ENCODE peak calls at places on chromosomes 1 and 21, in four cellular contexts. V is mammary epithelial cell, Y is hepatocyte, O is fibroblast of lung. R is an unnamed sample.

GRCh38 chr1:220956861-220957605 is 77.8 kb downstream of the HLX start:
- DNase-seq in Y (peak; percentile 26), V (peak; percentile 88), O (peak; percentile 88), R (peak; percentile 98)

GRCh38 chr1:90763930-90764329 is 46.8 kb upstream of the BARHL2 start:
- DNase-seq in V (no peak), O (no peak), Y (no peak), R (no peak)

GRCh38 chr1:213014642-213015041 is 1.0 kb downstream of the ANGEL2 start:
- DNase-seq in Y (peak; percentile 15), V (peak; percentile 5), O (peak; percentile 24), R (peak; percentile 5)

GRCh38 chr21:46128106-46128982 is 27.0 kb downstream of the FTCD start:
- DNase-seq in V (no peak), Y (no peak), O (peak; percentile 30), R (no peak)

GRCh38 chr1:173628888-173629287 is 6.2 kb upstream of the TEX50 start:
- DNase-seq in O (no peak), V (peak; percentile 33), Y (no peak), R (no peak)

GRCh38 chr1:94325379-94326302 is 88.3 kb upstream of the ARHGAP29 start:
- DNase-seq in V (peak; percentile 99), Y (no peak), O (peak; percentile 93), R (peak; percentile 100)

GRCh38 chr1:97105531-97105930 is 383.9 kb downstream of the PTBP2 start:
- DNase-seq in O (no peak), V (no peak), Y (no peak), R (no peak)

GRCh38 chr1:89489037-89489729 is 35.4 kb upstream of the LRRC8B start:
- DNase-seq in Y (no peak), O (peak; percentile 62), V (peak; percentile 51), R (peak; percentile 51)

GRCh38 chr1:193181985-193182384 is 4.4 kb downstream of the B3GALT2 start:
- DNase-seq in O (peak; percentile 29), V (no peak), Y (no peak), R (no peak)

GRCh38 chr21:31480228-31480627 is 136.2 kb upstream of the TIAM1 start:
- DNase-seq in O (no peak), Y (no peak), V (no peak), R (no peak)

DNA sequence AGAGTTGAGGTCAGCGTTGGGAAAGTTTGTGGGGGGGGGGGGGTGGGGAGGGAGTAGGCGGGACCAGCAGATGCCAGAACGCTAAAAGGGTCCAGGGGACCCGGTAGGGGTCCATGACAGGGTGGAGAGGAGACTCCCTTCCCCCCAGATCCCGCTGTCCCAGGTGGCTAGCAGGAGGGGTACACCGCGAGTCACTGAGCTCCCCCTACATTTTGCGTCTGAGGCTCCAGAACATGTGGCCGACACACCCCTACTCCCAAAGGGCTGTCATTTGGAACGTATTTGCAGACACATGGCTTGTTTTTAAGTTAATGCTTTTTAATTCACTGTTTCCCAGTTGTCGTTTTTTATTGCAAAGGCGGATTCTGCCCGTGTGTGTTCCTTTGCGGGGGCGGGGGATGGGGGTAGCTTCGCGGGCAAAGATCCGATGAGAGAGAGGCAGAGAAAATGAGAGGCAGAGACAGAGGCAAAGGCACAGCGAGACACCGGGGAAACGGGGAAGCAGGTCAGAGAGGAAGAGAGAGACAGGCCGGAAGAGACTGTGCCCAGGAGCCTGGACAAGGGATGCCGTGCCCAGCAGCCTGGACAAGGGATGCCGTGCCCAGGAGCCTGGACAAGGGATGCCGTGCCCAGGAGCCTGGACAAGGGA is 270.2 kb downstream of the FOXD2 start:
- DNase-seq in Y (no peak), V (no peak), O (no peak), R (no peak)
- TF ChIP-seq EZH2 in Y (no peak), V (no peak), O (peak; percentile 27), R (peak; percentile 58)

GRCh38 chr1:247639381-247639981 is 34.1 kb downstream of the OR2G3 start:
- DNase-seq in V (peak; percentile 44), O (no peak), Y (peak; percentile 73), R (peak; percentile 3)

GRCh38 chr1:247638011-247638410 is 32.6 kb downstream of the OR2G3 start:
- DNase-seq in Y (no peak), V (no peak), O (no peak), R (no peak)

GRCh38 chr1:247642742-247643141 is 36.8 kb downstream of the OR13G1 start:
- DNase-seq in V (no peak), Y (no peak), O (no peak), R (no peak)

GRCh38 chr1:247638781-247639180 is 33.4 kb downstream of the OR2G3 start:
- DNase-seq in O (no peak), Y (no peak), V (no peak), R (no peak)
- TF ChIP-seq EZH2 in O (no peak), Y (no peak), V (no peak), R (no peak)

GRCh38 chr1:63322944-63323865 is 838 bp downstream of the FOXD3 start:
- DNase-seq in Y (peak; percentile 56), O (peak; percentile 9), V (peak; percentile 21), R (no peak)

GRCh38 chr1:63323866-63324778 is 1.8 kb downstream of the FOXD3 start:
- DNase-seq in V (no peak), Y (peak; percentile 12), O (no peak), R (no peak)

GRCh38 chr1:63321061-63321787 is 1.1 kb upstream of the FOXD3 start:
- DNase-seq in V (no peak), O (peak; percentile 11), Y (no peak), R (no peak)

GRCh38 chr1:63321788-63322247 is 549 bp upstream of the FOXD3 start:
- DNase-seq in Y (no peak), V (no peak), O (no peak), R (no peak)

DNA sequence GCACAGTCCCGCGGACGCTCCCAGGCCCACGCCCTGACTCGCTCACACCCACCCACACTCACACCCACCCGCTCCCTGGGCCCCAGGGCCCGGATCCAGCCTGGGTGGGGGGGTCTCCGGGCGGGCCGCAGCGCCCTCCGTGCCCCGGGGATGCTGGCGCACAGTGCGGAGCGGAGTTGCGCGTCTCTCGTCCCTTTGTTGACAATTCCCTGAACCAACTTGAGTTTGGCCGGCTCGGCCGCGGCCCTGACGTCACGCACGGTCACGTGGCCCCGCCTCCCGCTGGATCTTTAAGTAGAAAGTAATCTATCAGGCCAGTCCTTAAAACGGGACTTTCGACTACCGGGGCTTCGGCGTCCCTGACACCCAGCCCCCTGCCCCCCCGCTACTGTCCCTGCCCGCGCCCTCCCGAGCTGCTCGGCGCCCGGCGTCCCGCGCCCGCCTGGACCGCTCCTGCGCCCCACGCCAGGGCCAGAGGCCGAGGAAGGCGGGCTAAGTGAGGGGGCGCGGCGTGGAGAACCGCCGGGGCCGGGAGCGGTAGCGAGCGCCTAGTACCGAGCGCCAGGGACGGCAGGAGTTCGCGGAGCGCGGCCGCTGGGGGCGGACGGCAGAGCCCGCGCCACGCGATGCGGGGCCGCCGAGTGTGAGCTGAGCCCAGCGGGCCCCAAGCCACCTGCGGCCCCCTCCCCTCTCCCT is at the start of gene FOXD3:
- DNase-seq in Y (peak; percentile 74), O (peak; percentile 54), V (peak; percentile 25), R (no peak)
- TF ChIP-seq EZH2 in Y (peak; percentile 89), O (no peak), V (peak; percentile 17), R (no peak)

GRCh38 chr1:201763439-201764140 is 65.4 kb upstream of the IPO9 start:
- DNase-seq in Y (no peak), O (peak; percentile 68), V (no peak), R (no peak)
- TF ChIP-seq EZH2 in Y (no peak), O (no peak), V (no peak), R (no peak)

GRCh38 chr1:167629681-167630567 is at the start of gene RCSD1:
- DNase-seq in O (peak; percentile 4), V (peak; percentile 24), Y (no peak), R (no peak)
- TF ChIP-seq EZH2 in O (no peak), V (no peak), Y (peak; percentile 65), R (no peak)

GRCh38 chr1:160607051-160608032 is 28.0 kb upstream of the CD84 start:
- DNase-seq in V (peak; percentile 70), O (peak; percentile 67), Y (peak; percentile 87), R (peak; percentile 55)

GRCh38 chr1:160608514-160608913 is 29.2 kb upstream of the CD84 start:
- DNase-seq in Y (no peak), V (no peak), O (no peak), R (no peak)

GRCh38 chr1:160606611-160607010 is 27.3 kb upstream of the CD84 start:
- DNase-seq in Y (no peak), V (no peak), O (no peak), R (no peak)

GRCh38 chr1:160608941-160609340 is 29.6 kb upstream of the CD84 start:
- DNase-seq in V (no peak), Y (no peak), O (no peak), R (no peak)

DNA sequence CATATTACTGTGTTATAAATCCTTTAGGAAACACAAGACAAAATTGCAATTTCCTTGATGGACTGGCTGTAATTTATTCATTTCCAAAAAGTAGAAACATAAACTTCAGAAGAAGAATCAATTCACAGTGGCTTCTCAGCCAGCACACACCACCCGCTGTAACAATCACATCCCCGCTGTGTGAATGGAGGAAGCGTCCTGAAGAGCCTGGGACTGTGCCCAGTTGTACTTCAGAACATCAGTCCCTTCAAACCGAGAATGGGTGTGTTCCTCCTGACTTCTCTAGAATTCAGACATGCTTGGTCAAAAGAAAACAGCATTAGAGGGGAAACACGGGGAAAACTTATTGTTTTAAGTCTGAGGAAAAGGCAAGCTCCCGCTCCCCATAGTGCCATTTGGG is 28.8 kb upstream of the CD84 start:
- DNase-seq in O (no peak), Y (no peak), V (no peak), R (no peak)
- TF ChIP-seq EZH2 in O (no peak), Y (no peak), V (no peak), R (no peak)

DNA sequence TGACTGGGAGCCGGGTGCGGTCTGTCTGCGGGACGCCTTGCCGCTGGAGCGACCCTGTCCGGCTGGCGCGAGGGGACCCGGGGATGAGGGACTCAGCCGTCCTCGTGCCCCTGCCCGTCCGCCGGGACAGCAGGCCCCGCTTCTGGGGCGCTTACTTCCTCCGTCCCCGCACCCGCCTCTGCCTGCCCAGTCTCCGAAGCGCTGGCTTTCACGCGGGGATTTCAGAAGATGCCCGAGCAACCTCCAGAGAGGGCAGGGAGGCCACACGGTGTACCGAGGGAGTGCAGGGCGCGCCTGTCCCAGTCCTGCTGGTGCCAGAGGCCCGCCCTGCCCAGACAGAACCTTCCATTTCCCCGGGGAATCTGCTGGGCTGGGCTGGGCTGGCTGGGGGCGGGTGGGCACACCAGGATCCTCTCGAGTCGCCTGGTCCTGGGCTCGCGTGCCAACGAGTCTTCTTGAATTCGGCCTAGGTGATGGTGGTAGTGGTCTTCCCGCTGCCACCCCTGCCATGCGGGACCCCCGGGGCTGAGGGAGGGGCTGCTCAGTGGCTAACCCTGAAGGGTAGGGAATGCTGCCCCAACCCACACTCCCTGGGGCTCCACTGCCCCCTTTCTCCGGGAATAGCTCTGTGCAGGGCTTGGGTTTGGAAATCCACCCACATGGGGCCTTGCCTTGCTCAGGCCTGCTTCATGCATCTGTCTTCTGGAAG is 2.5 kb upstream of the TRPM2 start:
- DNase-seq in Y (no peak), V (no peak), O (no peak), R (no peak)
- TF ChIP-seq EZH2 in Y (no peak), V (no peak), O (no peak), R (peak; percentile 28)

GRCh38 chr1:59949648-59950047 is 23.1 kb upstream of the CYP2J2 start:
- DNase-seq in V (no peak), O (no peak), Y (no peak), R (no peak)
- TF ChIP-seq EZH2 in V (no peak), O (no peak), Y (no peak), R (no peak)

R was measured in astrocyte.